ENCODE peak calls at places on chromosomes 2 and 18, in five cellular contexts. One of them, this sample, is unnamed.

GRCh38 chr18:38750786-38751185 is 1185.2 kb upstream of the CELF4 start:
- DNase-seq in right cardiac atrium: no peak
- DNase-seq in GM18507: no peak
- DNase-seq in activated CD4-positive, CD25-positive, alpha-beta regulatory T cell treated with anti-CD3 and anti-CD28 coated beads, Interleukin-2, amount 50 U/mL, for 72 hours: no peak
- DNase-seq in heart right ventricle: no peak
- DNase-seq in this sample: no peak

GRCh38 chr18:12014976-12015696 is 33.8 kb downstream of the IMPA2 start:
- DNase-seq in heart right ventricle: no peak
- DNase-seq in activated CD4-positive, CD25-positive, alpha-beta regulatory T cell treated with anti-CD3 and anti-CD28 coated beads, Interleukin-2, amount 50 U/mL, for 72 hours: no peak
- DNase-seq in GM18507: no peak
- DNase-seq in right cardiac atrium: no peak
- DNase-seq in this sample: no peak

GRCh38 chr2:218886461-218886947 is 5.9 kb downstream of the WNT10A start:
- DNase-seq in right cardiac atrium: no peak
- DNase-seq in activated CD4-positive, CD25-positive, alpha-beta regulatory T cell treated with anti-CD3 and anti-CD28 coated beads, Interleukin-2, amount 50 U/mL, for 72 hours: no peak
- DNase-seq in heart right ventricle: no peak
- DNase-seq in GM18507: no peak
- DNase-seq in this sample: no peak

GRCh38 chr18:21117385-21118135 is 5.9 kb upstream of the ROCK1 start:
- DNase-seq in right cardiac atrium: no peak
- DNase-seq in GM18507: no peak
- DNase-seq in heart right ventricle: no peak
- DNase-seq in activated CD4-positive, CD25-positive, alpha-beta regulatory T cell treated with anti-CD3 and anti-CD28 coated beads, Interleukin-2, amount 50 U/mL, for 72 hours: no peak
- DNase-seq in this sample: no peak

GRCh38 chr2:186256540-186256939 is 229.5 kb upstream of the ZC3H15 start:
- DNase-seq in activated CD4-positive, CD25-positive, alpha-beta regulatory T cell treated with anti-CD3 and anti-CD28 coated beads, Interleukin-2, amount 50 U/mL, for 72 hours: no peak
- DNase-seq in right cardiac atrium: no peak
- DNase-seq in heart right ventricle: no peak
- DNase-seq in GM18507: no peak
- DNase-seq in this sample: peak; percentile 47

GRCh38 chr2:216700778-216701177 is 5.4 kb upstream of the IGFBP5 start:
- DNase-seq in activated CD4-positive, CD25-positive, alpha-beta regulatory T cell treated with anti-CD3 and anti-CD28 coated beads, Interleukin-2, amount 50 U/mL, for 72 hours: no peak
- DNase-seq in GM18507: no peak
- DNase-seq in heart right ventricle: no peak
- DNase-seq in right cardiac atrium: no peak
- DNase-seq in this sample: no peak

GRCh38 chr2:25168256-25169072 is at the start of gene POMC:
- DNase-seq in GM18507: no peak
- DNase-seq in heart right ventricle: peak; percentile 23
- DNase-seq in activated CD4-positive, CD25-positive, alpha-beta regulatory T cell treated with anti-CD3 and anti-CD28 coated beads, Interleukin-2, amount 50 U/mL, for 72 hours: peak; percentile 48
- DNase-seq in right cardiac atrium: no peak
- DNase-seq in this sample: no peak

GRCh38 chr18:79525556-79526467 is 130.1 kb downstream of the NFATC1 start:
- DNase-seq in heart right ventricle: peak; percentile 78
- DNase-seq in activated CD4-positive, CD25-positive, alpha-beta regulatory T cell treated with anti-CD3 and anti-CD28 coated beads, Interleukin-2, amount 50 U/mL, for 72 hours: peak; percentile 29
- DNase-seq in GM18507: no peak
- DNase-seq in right cardiac atrium: peak; percentile 85
- DNase-seq in this sample: no peak

GRCh38 chr2:36367497-36368353 is 12.1 kb downstream of the CRIM1 start:
- DNase-seq in heart right ventricle: no peak
- DNase-seq in GM18507: no peak
- DNase-seq in right cardiac atrium: no peak
- DNase-seq in activated CD4-positive, CD25-positive, alpha-beta regulatory T cell treated with anti-CD3 and anti-CD28 coated beads, Interleukin-2, amount 50 U/mL, for 72 hours: no peak
- DNase-seq in this sample: no peak

GRCh38 chr2:6352906-6353515 is 512.7 kb downstream of the CMPK2 start:
- DNase-seq in right cardiac atrium: peak; percentile 36
- DNase-seq in heart right ventricle: peak; percentile 42
- DNase-seq in activated CD4-positive, CD25-positive, alpha-beta regulatory T cell treated with anti-CD3 and anti-CD28 coated beads, Interleukin-2, amount 50 U/mL, for 72 hours: no peak
- DNase-seq in GM18507: no peak
- DNase-seq in this sample: peak; percentile 49

GRCh38 chr18:49359732-49360444 is 100.6 kb downstream of the DYM start:
- DNase-seq in right cardiac atrium: no peak
- DNase-seq in GM18507: peak; percentile 14
- DNase-seq in activated CD4-positive, CD25-positive, alpha-beta regulatory T cell treated with anti-CD3 and anti-CD28 coated beads, Interleukin-2, amount 50 U/mL, for 72 hours: no peak
- DNase-seq in heart right ventricle: no peak
- DNase-seq in this sample: no peak

GRCh38 chr2:218887079-218887478 is 6.4 kb downstream of the WNT10A start:
- DNase-seq in activated CD4-positive, CD25-positive, alpha-beta regulatory T cell treated with anti-CD3 and anti-CD28 coated beads, Interleukin-2, amount 50 U/mL, for 72 hours: no peak
- DNase-seq in GM18507: no peak
- DNase-seq in heart right ventricle: no peak
- DNase-seq in right cardiac atrium: no peak
- DNase-seq in this sample: no peak

GRCh38 chr18:63511285-63511684 is 30.9 kb upstream of the SERPINB12 start:
- DNase-seq in heart right ventricle: no peak
- DNase-seq in right cardiac atrium: no peak
- DNase-seq in GM18507: no peak
- DNase-seq in activated CD4-positive, CD25-positive, alpha-beta regulatory T cell treated with anti-CD3 and anti-CD28 coated beads, Interleukin-2, amount 50 U/mL, for 72 hours: no peak
- DNase-seq in this sample: peak; percentile 33

GRCh38 chr2:9753665-9754531 is 89.4 kb upstream of the TAF1B start:
- DNase-seq in GM18507: no peak
- DNase-seq in activated CD4-positive, CD25-positive, alpha-beta regulatory T cell treated with anti-CD3 and anti-CD28 coated beads, Interleukin-2, amount 50 U/mL, for 72 hours: peak; percentile 53
- DNase-seq in right cardiac atrium: no peak
- DNase-seq in heart right ventricle: no peak
- DNase-seq in this sample: peak; percentile 85

GRCh38 chr2:45494275-45494977 is 116.6 kb downstream of the SRBD1 start:
- DNase-seq in heart right ventricle: no peak
- DNase-seq in activated CD4-positive, CD25-positive, alpha-beta regulatory T cell treated with anti-CD3 and anti-CD28 coated beads, Interleukin-2, amount 50 U/mL, for 72 hours: no peak
- DNase-seq in right cardiac atrium: no peak
- DNase-seq in GM18507: no peak
- DNase-seq in this sample: peak; percentile 66

GRCh38 chr2:165558832-165559231 is 89.3 kb downstream of the CSRNP3 start:
- DNase-seq in GM18507: no peak
- DNase-seq in heart right ventricle: no peak
- DNase-seq in activated CD4-positive, CD25-positive, alpha-beta regulatory T cell treated with anti-CD3 and anti-CD28 coated beads, Interleukin-2, amount 50 U/mL, for 72 hours: no peak
- DNase-seq in right cardiac atrium: no peak
- DNase-seq in this sample: no peak

GRCh38 chr2:160737247-160737646 is 243.6 kb upstream of the RBMS1 start:
- DNase-seq in activated CD4-positive, CD25-positive, alpha-beta regulatory T cell treated with anti-CD3 and anti-CD28 coated beads, Interleukin-2, amount 50 U/mL, for 72 hours: no peak
- DNase-seq in GM18507: no peak
- DNase-seq in right cardiac atrium: no peak
- DNase-seq in heart right ventricle: no peak
- DNase-seq in this sample: no peak

GRCh38 chr2:27249891-27250651 is 12.8 kb downstream of the SLC30A3 start:
- DNase-seq in GM18507: no peak
- DNase-seq in heart right ventricle: peak; percentile 64
- DNase-seq in activated CD4-positive, CD25-positive, alpha-beta regulatory T cell treated with anti-CD3 and anti-CD28 coated beads, Interleukin-2, amount 50 U/mL, for 72 hours: no peak
- DNase-seq in right cardiac atrium: peak; percentile 57
- DNase-seq in this sample: peak; percentile 50

GRCh38 chr2:14363976-14364375 is 268.5 kb upstream of the LRATD1 start:
- DNase-seq in GM18507: no peak
- DNase-seq in activated CD4-positive, CD25-positive, alpha-beta regulatory T cell treated with anti-CD3 and anti-CD28 coated beads, Interleukin-2, amount 50 U/mL, for 72 hours: no peak
- DNase-seq in right cardiac atrium: no peak
- DNase-seq in heart right ventricle: no peak
- DNase-seq in this sample: no peak

GRCh38 chr2:42908538-42909200 is 116.3 kb upstream of the HAAO start:
- DNase-seq in right cardiac atrium: no peak
- DNase-seq in heart right ventricle: no peak
- DNase-seq in activated CD4-positive, CD25-positive, alpha-beta regulatory T cell treated with anti-CD3 and anti-CD28 coated beads, Interleukin-2, amount 50 U/mL, for 72 hours: no peak
- DNase-seq in GM18507: no peak
- DNase-seq in this sample: no peak

GRCh38 chr2:67259581-67260347 is 137.4 kb upstream of the ETAA1 start:
- DNase-seq in right cardiac atrium: peak; percentile 35
- DNase-seq in GM18507: no peak
- DNase-seq in activated CD4-positive, CD25-positive, alpha-beta regulatory T cell treated with anti-CD3 and anti-CD28 coated beads, Interleukin-2, amount 50 U/mL, for 72 hours: no peak
- DNase-seq in heart right ventricle: peak; percentile 15
- DNase-seq in this sample: no peak